ENCODE peak calls at places on chromosomes 16 and 17, in four cellular contexts. K is A549, S is tibial artery, N is heart right ventricle. T is an unnamed sample.

GRCh38 chr16:55506083-55506482 is 2.8 kb upstream of the LPCAT2 start:
- DNase-seq in N (no peak), S (no peak), K (no peak), T (no peak)

GRCh38 chr17:38735161-38735997 is 5.2 kb downstream of the CISD3 start:
- DNase-seq in K (peak; percentile 93), S (peak; percentile 78), N (peak; percentile 70), T (peak; percentile 66)

GRCh38 chr16:80084614-80085013 is 456.2 kb upstream of the DYNLRB2 start:
- DNase-seq in N (peak; percentile 10), K (peak; percentile 46), S (no peak), T (no peak)

GRCh38 chr17:28819582-28819981 is 23.0 kb downstream of the FAM222B start:
- DNase-seq in S (no peak), N (no peak), K (no peak), T (no peak)

GRCh38 chr16:11354733-11355574 is 9.7 kb downstream of the RMI2 start:
- DNase-seq in K (no peak), N (no peak), S (no peak), T (peak; percentile 55)

GRCh38 chr16:74603848-74604247 is 3.1 kb downstream of the GLG1 start:
- DNase-seq in K (no peak), S (peak; percentile 52), N (no peak), T (no peak)

GRCh38 chr17:27224526-27225315 is 69.2 kb upstream of the WSB1 start:
- DNase-seq in N (no peak), K (no peak), S (no peak), T (no peak)

GRCh38 chr16:22727285-22728166 is 86.4 kb upstream of the HS3ST2 start:
- DNase-seq in S (no peak), N (no peak), K (no peak), T (no peak)

DNA sequence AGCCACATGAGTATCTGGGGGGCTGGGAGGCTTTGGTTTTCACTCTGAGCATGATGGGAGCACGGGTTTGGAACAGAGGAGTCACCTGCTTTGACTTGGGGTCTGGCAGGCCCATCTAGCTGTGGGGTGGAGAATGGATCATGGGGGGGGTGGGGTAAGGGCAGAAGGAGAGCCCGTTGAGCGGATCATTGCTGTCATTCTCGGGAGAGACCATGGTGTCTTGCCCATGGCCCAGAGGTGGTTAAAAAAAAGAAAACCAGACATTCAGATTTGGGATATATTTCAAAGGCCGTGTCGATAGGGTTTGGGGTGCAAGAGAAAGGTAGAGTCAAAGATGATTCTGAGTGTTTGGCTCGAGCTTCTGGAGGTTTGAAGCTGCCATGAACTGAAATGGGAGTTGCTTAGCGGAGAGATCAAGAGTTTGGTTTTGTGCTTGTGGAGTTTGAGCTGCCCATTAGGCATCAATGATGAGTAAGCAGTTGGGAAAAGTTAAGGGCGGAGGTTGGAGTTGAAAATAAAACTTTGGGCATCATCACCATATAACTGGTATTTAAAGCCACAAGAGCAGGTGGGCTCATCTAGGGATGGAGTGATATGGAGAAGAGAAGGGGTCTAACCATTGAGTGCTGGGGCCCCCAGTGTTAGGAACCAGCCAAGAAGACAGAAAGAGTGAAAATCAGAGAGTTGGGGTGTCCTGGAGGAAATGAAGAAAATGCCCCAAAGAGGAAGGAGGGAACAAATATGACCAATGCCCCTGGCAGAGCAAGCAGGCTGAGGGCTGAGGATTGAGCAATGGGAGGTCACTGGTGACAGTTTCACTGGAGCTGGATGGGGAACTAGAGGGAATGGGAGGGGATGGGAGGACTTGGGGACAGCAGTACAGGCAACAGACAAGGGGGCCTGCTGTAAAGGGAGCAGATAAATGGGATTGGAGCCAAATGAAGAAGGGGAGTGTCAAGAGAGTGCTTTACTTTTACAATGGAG is 1.9 kb downstream of the NOD2 start:
- DNase-seq in N (no peak), S (peak; percentile 72), K (no peak), T (no peak)
- H3K4me1 ChIP-seq in N (peaks cover 24% of the 10 kb centered on the region), S (peaks cover 28% of the 10 kb centered on the region), K (peaks cover 5% of the 10 kb centered on the region), T (peaks cover 57% of the 10 kb centered on the region)

GRCh38 chr17:52157603-52158449 is 688 bp downstream of the CA10 start:
- DNase-seq in N (no peak), S (no peak), K (no peak), T (no peak)
- H3K4me3 ChIP-seq in N (no peak overlapping the region), S (no peak overlapping the region), K (no peak overlapping the region), T (no peak overlapping the region)

DNA sequence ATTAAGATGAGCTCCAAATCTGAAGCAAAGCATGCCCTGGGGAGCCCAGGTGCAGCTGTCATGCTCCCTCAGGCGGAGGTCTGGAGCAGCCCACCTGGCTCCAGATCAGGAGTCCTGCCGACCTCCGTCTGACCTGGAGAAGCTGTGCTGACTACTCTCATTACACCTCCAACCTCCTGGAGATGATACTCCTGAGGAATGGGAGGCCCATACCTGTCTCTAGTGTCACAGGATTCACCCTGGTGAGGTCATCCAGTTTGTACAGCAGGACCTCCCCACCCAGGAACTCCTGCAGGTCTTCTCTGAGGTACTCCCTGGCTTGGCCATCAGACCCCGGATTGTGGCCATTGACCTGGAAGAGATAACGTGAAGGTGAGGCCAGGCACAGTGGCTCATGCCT is 6.8 kb downstream of the MYO19 start:
- DNase-seq in K (no peak), S (no peak), N (no peak), T (no peak)
- H3K4me1 ChIP-seq in K (peaks cover 9% of the 10 kb centered on the region), S (no peaks in the 10 kb centered on the region), N (no peaks in the 10 kb centered on the region), T (no peaks in the 10 kb centered on the region)

GRCh38 chr16:50928065-50928464 is 186.2 kb downstream of the CYLD start:
- DNase-seq in K (no peak), S (no peak), N (no peak), T (no peak)

GRCh38 chr16:50924759-50925545 is 183.1 kb downstream of the CYLD start:
- DNase-seq in S (no peak), N (no peak), K (no peak), T (no peak)

GRCh38 chr16:50925758-50926357 is 184.0 kb downstream of the CYLD start:
- DNase-seq in S (no peak), N (no peak), K (no peak), T (no peak)
- H3K4me3 ChIP-seq in S (no peak overlapping the region), N (no peak overlapping the region), K (no peak overlapping the region), T (no peak overlapping the region)

GRCh38 chr16:78994135-78994534 is 606.4 kb downstream of the MAF start:
- DNase-seq in N (no peak), K (no peak), S (no peak), T (no peak)

GRCh38 chr16:78992001-78992400 is 608.5 kb downstream of the MAF start:
- DNase-seq in K (no peak), N (no peak), S (no peak), T (no peak)

GRCh38 chr16:78996806-78997205 is 603.7 kb downstream of the MAF start:
- DNase-seq in K (no peak), N (no peak), S (no peak), T (no peak)

GRCh38 chr16:78993342-78993741 is 607.2 kb downstream of the MAF start:
- DNase-seq in K (no peak), N (peak; percentile 31), S (no peak), T (no peak)

GRCh38 chr16:78995441-78995840 is 605.1 kb downstream of the MAF start:
- DNase-seq in S (no peak), K (no peak), N (no peak), T (no peak)
- H3K4me1 ChIP-seq in S (no peaks in the 10 kb centered on the region), K (no peaks in the 10 kb centered on the region), N (no peaks in the 10 kb centered on the region), T (no peaks in the 10 kb centered on the region)

DNA sequence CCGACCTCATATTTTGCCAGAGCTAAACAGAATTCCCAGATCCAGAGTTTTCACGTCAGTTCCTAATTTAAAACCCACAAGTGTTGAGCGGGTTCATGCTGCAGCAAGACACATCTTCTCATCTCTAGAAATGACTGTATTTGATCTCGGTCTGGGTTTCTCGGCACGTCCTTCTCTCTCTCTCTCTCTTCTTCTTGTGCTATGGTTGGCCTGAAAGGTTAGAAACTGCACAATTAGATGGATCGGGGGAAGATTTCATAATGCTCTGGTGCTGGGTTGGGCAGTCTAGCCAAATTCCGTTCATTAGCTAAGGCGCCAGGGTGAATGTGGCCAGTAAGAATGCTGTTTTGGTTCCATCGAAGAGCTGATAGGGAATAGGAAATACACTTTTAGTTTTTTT is 158.9 kb upstream of the NOG start:
- DNase-seq in K (no peak), S (no peak), N (no peak), T (no peak)
- H3K4me3 ChIP-seq in K (no peak overlapping the region), S (no peak overlapping the region), N (no peak overlapping the region), T (no peak overlapping the region)

GRCh38 chr17:55688057-55688456 is 34.6 kb downstream of the TMEM100 start:
- DNase-seq in K (no peak), S (no peak), N (no peak), T (no peak)

GRCh38 chr17:55691666-55692065 is 31.0 kb downstream of the TMEM100 start:
- DNase-seq in S (no peak), N (no peak), K (no peak), T (no peak)

GRCh38 chr17:55687037-55687436 is 35.6 kb downstream of the TMEM100 start:
- DNase-seq in N (no peak), K (no peak), S (no peak), T (no peak)

GRCh38 chr17:55689672-55690071 is 33.0 kb downstream of the TMEM100 start:
- DNase-seq in S (no peak), N (no peak), K (no peak), T (no peak)

GRCh38 chr17:55690105-55690508 is 32.6 kb downstream of the TMEM100 start:
- DNase-seq in K (no peak), S (no peak), N (no peak), T (no peak)
- H3K4me1 ChIP-seq in K (no peaks in the 10 kb centered on the region), S (no peaks in the 10 kb centered on the region), N (no peaks in the 10 kb centered on the region), T (no peaks in the 10 kb centered on the region)

DNA sequence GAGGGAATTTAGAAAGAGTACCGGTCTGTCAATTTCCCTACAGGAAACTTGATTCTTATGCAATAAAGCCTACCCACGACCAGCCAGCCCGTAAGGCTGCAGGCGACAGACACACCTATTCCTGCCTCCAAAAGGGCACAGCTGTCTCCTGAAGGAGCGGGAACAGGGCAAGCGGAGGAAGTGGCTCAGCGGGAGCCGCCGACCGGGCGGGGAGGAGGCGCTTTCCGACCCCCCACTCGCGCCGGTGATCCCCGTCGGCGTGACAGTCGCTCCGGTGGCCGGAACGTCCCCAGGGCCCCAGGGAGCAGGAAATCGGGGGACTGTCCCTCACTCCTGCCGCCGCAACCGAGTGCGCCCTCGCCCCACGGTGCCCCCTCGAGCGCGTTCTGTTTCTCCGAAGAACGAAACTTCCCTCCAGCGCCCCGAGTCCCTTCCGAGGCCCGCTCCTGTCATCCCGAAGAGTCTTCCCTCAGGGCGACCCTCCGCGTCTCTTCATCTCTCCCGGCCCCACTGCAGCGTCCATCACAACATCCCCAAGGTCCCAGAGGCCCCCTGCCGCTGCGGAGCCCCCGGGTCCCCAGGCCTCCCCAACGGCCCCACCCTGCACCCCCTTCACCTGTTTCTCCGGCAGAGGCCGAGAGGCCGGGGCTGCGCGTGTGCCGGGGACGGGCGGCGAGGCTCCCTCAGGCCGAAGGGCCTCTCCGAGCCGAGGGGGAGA is 420 bp downstream of the STAT3 start:
- DNase-seq in S (peak; percentile 80), K (no peak), N (peak; percentile 51), T (peak; percentile 20)
- H3K4me3 ChIP-seq in S (peak overlapping the region; percentile 97), K (peak overlapping the region; percentile 88), N (peak overlapping the region; percentile 96), T (peak overlapping the region; percentile 94)

T was measured in CD8-positive, alpha-beta memory T cell.